ENCODE peak calls at places on chromosomes 5 and 9, in six cellular contexts. One of them, this sample, is unnamed.

GRCh38 chr9:71909887-71910601 is 949 bp downstream of the ABHD17B start:
- DNase-seq in K562: peak
- DNase-seq in tibial artery: peak
- DNase-seq in fibroblast of the aortic adventitia: peak
- DNase-seq in GM20000: peak
- DNase-seq in DMS53: peak
- DNase-seq in this sample: no peak

GRCh38 chr5:40385544-40385943 is 294.2 kb upstream of the PTGER4 start:
- DNase-seq in K562: no peak
- DNase-seq in tibial artery: no peak
- DNase-seq in fibroblast of the aortic adventitia: no peak
- DNase-seq in GM20000: no peak
- DNase-seq in DMS53: peak
- DNase-seq in this sample: no peak

GRCh38 chr9:38686923-38687322 is 33.0 kb downstream of the FAM240B start:
- DNase-seq in K562: no peak
- DNase-seq in tibial artery: no peak
- DNase-seq in fibroblast of the aortic adventitia: no peak
- DNase-seq in GM20000: no peak
- DNase-seq in DMS53: no peak
- DNase-seq in this sample: no peak

GRCh38 chr5:171945476-171945875 is 61.0 kb downstream of the FBXW11 start:
- DNase-seq in K562: no peak
- DNase-seq in tibial artery: no peak
- DNase-seq in fibroblast of the aortic adventitia: no peak
- DNase-seq in GM20000: no peak
- DNase-seq in DMS53: no peak
- DNase-seq in this sample: no peak

GRCh38 chr5:14671414-14671813 is 6.9 kb downstream of the OTULIN start:
- DNase-seq in K562: no peak
- DNase-seq in tibial artery: no peak
- DNase-seq in fibroblast of the aortic adventitia: peak
- DNase-seq in GM20000: peak
- DNase-seq in DMS53: peak
- DNase-seq in this sample: no peak

GRCh38 chr5:150506571-150507282 is 1.2 kb upstream of the NDST1 start:
- DNase-seq in K562: no peak
- DNase-seq in tibial artery: no peak
- DNase-seq in fibroblast of the aortic adventitia: no peak
- DNase-seq in GM20000: no peak
- DNase-seq in DMS53: no peak
- DNase-seq in this sample: no peak

GRCh38 chr5:168163966-168164365 is 127.5 kb upstream of the WWC1 start:
- DNase-seq in K562: no peak
- DNase-seq in tibial artery: no peak
- DNase-seq in fibroblast of the aortic adventitia: no peak
- DNase-seq in GM20000: no peak
- DNase-seq in DMS53: peak
- DNase-seq in this sample: no peak

GRCh38 chr5:26981750-26982149 is 56.6 kb downstream of the CDH9 start:
- DNase-seq in K562: no peak
- DNase-seq in tibial artery: no peak
- DNase-seq in fibroblast of the aortic adventitia: no peak
- DNase-seq in GM20000: no peak
- DNase-seq in DMS53: no peak
- DNase-seq in this sample: no peak

GRCh38 chr9:7439355-7439978 is 360.1 kb downstream of the DMAC1 start:
- DNase-seq in K562: no peak
- DNase-seq in tibial artery: no peak
- DNase-seq in fibroblast of the aortic adventitia: peak
- DNase-seq in GM20000: no peak
- DNase-seq in DMS53: no peak
- DNase-seq in this sample: no peak

GRCh38 chr5:79008362-79008761 is 23.3 kb upstream of the ARSB start:
- DNase-seq in K562: peak
- DNase-seq in tibial artery: no peak
- DNase-seq in fibroblast of the aortic adventitia: no peak
- DNase-seq in GM20000: no peak
- DNase-seq in DMS53: no peak
- DNase-seq in this sample: no peak

GRCh38 chr5:110752953-110753352 is 14.1 kb downstream of the SLC25A46 start:
- DNase-seq in K562: no peak
- DNase-seq in tibial artery: no peak
- DNase-seq in fibroblast of the aortic adventitia: no peak
- DNase-seq in GM20000: no peak
- DNase-seq in DMS53: no peak
- DNase-seq in this sample: no peak

GRCh38 chr5:146088098-146088497 is 17.3 kb downstream of the PLAC8L1 start:
- DNase-seq in K562: no peak
- DNase-seq in tibial artery: no peak
- DNase-seq in fibroblast of the aortic adventitia: no peak
- DNase-seq in GM20000: no peak
- DNase-seq in DMS53: no peak
- DNase-seq in this sample: no peak

GRCh38 chr5:72767289-72768010 is 49.0 kb upstream of the TNPO1 start:
- DNase-seq in K562: peak
- DNase-seq in tibial artery: no peak
- DNase-seq in fibroblast of the aortic adventitia: no peak
- DNase-seq in GM20000: no peak
- DNase-seq in DMS53: peak
- DNase-seq in this sample: no peak

GRCh38 chr9:134374301-134375010 is 48.2 kb downstream of the RXRA start:
- DNase-seq in K562: no peak
- DNase-seq in tibial artery: peak
- DNase-seq in fibroblast of the aortic adventitia: no peak
- DNase-seq in GM20000: no peak
- DNase-seq in DMS53: no peak
- DNase-seq in this sample: no peak

GRCh38 chr9:95103385-95104087 is 214.0 kb downstream of the FANCC start:
- DNase-seq in K562: peak
- DNase-seq in tibial artery: no peak
- DNase-seq in fibroblast of the aortic adventitia: no peak
- DNase-seq in GM20000: no peak
- DNase-seq in DMS53: peak
- DNase-seq in this sample: peak

GRCh38 chr5:181243521-181244307 is at the start of gene RACK1:
- DNase-seq in K562: peak
- DNase-seq in tibial artery: peak
- DNase-seq in fibroblast of the aortic adventitia: peak
- DNase-seq in GM20000: peak
- DNase-seq in DMS53: no peak
- DNase-seq in this sample: peak

GRCh38 chr9:89747589-89747988 is 142.8 kb downstream of the GADD45G start:
- DNase-seq in K562: no peak
- DNase-seq in tibial artery: no peak
- DNase-seq in fibroblast of the aortic adventitia: no peak
- DNase-seq in GM20000: no peak
- DNase-seq in DMS53: no peak
- DNase-seq in this sample: peak

GRCh38 chr5:135110941-135111596 is 77.0 kb upstream of the PITX1 start:
- DNase-seq in K562: no peak
- DNase-seq in tibial artery: peak
- DNase-seq in fibroblast of the aortic adventitia: no peak
- DNase-seq in GM20000: no peak
- DNase-seq in DMS53: no peak
- DNase-seq in this sample: no peak

GRCh38 chr9:134869554-134870310 is 10.9 kb upstream of the FCN2 start:
- DNase-seq in K562: no peak
- DNase-seq in tibial artery: no peak
- DNase-seq in fibroblast of the aortic adventitia: no peak
- DNase-seq in GM20000: no peak
- DNase-seq in DMS53: no peak
- DNase-seq in this sample: peak

GRCh38 chr9:91534374-91534773 is 110.7 kb upstream of the NFIL3 start:
- DNase-seq in K562: no peak
- DNase-seq in tibial artery: no peak
- DNase-seq in fibroblast of the aortic adventitia: peak
- DNase-seq in GM20000: no peak
- DNase-seq in DMS53: no peak
- DNase-seq in this sample: no peak